ENCODE peak calls at places on chromosomes 13 and 19, in nine cellular contexts. E is ureter; J is stimulated activated CD4-positive, alpha-beta T cell treated with anti-CD3 and anti-CD28 coated beads, Interleukin-15, amount 100 ng/mL, for 1 hour; B is HT1080; M is activated T-helper 1 cell treated with anti-CD3 and anti-CD28 coated beads, Interleukin-12 subunit alpha, Interleukin-12 subunit beta, Interleukin-2, Interleukin-4 antibody, amounts not matched to agents 30 ng/mL and 10 ng/mL and 1 ng/mL, durations not matched to agents 14 hours and 24 hours and 36 hours; A is activated CD4-positive, alpha-beta T cell treated with anti-CD3 and anti-CD28 coated beads, Interleukin-2, amount 10 ng/mL, durations not matched to agents 7 days and 5 days; F is AG10803; C is stimulated activated CD8-positive, alpha-beta memory T cell treated with anti-CD3 and anti-CD28 coated beads, Interleukin-4, amount 100 ng/mL, for 48 hours; G is GM18507. D is an unnamed sample.

GRCh38 chr19:34669305-34669704 is 7.7 kb downstream of the SCGB2B2 start:
- DNase-seq in A (no peak), E (no peak), F (no peak), J (no peak), B (no peak), M (no peak), G (no peak), C (no peak), D (no peak)

GRCh38 chr13:101453784-101454201 is 1.3 kb downstream of the ITGBL1 start:
- DNase-seq in J (no peak), E (no peak), B (peak; percentile 29), G (no peak), M (no peak), C (no peak), A (no peak), F (peak; percentile 31), D (no peak)

GRCh38 chr13:110240352-110240751 is 66.6 kb downstream of the COL4A1 start:
- DNase-seq in G (no peak), E (no peak), F (no peak), J (no peak), M (no peak), C (no peak), B (no peak), A (no peak), D (peak; percentile 82)

GRCh38 chr19:11578342-11579142 is 1.1 kb upstream of the ACP5 start:
- DNase-seq in A (peak; percentile 37), G (no peak), F (no peak), J (no peak), M (peak; percentile 25), E (peak; percentile 67), B (no peak), C (peak; percentile 58), D (no peak)

GRCh38 chr13:41562083-41562482 is 104.7 kb downstream of the RGCC start:
- DNase-seq in C (no peak), B (peak; percentile 78), M (no peak), E (peak; percentile 70), J (no peak), F (peak; percentile 84), A (no peak), G (no peak), D (no peak)

GRCh38 chr19:4831351-4832340 is at the start of gene TICAM1:
- DNase-seq in F (peak; percentile 63), C (peak; percentile 86), G (no peak), A (peak; percentile 79), J (peak; percentile 54), M (peak; percentile 85), E (peak; percentile 78), B (no peak), D (no peak)

GRCh38 chr13:78997902-78998654 is 339.1 kb upstream of the OBI1 start:
- DNase-seq in E (no peak), C (no peak), G (no peak), B (no peak), F (no peak), M (no peak), A (no peak), J (no peak), D (no peak)

GRCh38 chr13:111551421-111551820 is 231.0 kb downstream of the TEX29 start:
- DNase-seq in J (no peak), B (no peak), E (no peak), F (no peak), C (no peak), G (no peak), A (no peak), M (no peak), D (no peak)

GRCh38 chr13:107765724-107766436 is 449.5 kb downstream of the LIG4 start:
- DNase-seq in M (no peak), F (no peak), G (no peak), J (no peak), E (no peak), C (no peak), A (no peak), B (no peak), D (no peak)

GRCh38 chr13:85772379-85772778 is 26.8 kb downstream of the SLITRK6 start:
- DNase-seq in G (no peak), F (no peak), B (peak; percentile 49), A (no peak), J (no peak), M (no peak), E (no peak), C (no peak), D (no peak)